ENCODE peak calls at places on chromosomes 11 and 22, in five cellular contexts. P, E, N, I and K are unnamed samples.

GRCh38 chr11:66559141-66559861 is 9.1 kb downstream of the CTSF start:
- DNase-seq in P (peak), E (no peak), N (no peak), I (no peak), K (no peak)

GRCh38 chr11:36069576-36070214 is 125.8 kb downstream of the LDLRAD3 start:
- DNase-seq in P (no peak), E (no peak), N (no peak), I (no peak), K (no peak)

GRCh38 chr11:70661763-70662501 is 263.6 kb downstream of the CTTN start:
- DNase-seq in P (peak), E (peak), N (no peak), I (no peak), K (no peak)

GRCh38 chr22:49502126-49502826 is 325.4 kb downstream of the BRD1 start:
- DNase-seq in P (no peak), E (peak), N (no peak), I (no peak), K (no peak)

GRCh38 chr11:31233425-31233824 is 136.1 kb downstream of the DCDC1 start:
- DNase-seq in P (peak), E (no peak), N (no peak), I (no peak), K (no peak)

GRCh38 chr11:12150831-12151382 is 40.5 kb downstream of the MICAL2 start:
- DNase-seq in P (peak), E (peak), N (no peak), I (no peak), K (no peak)

GRCh38 chr22:44700456-44700855 is 1.5 kb upstream of the PRR5 start:
- DNase-seq in P (no peak), E (no peak), N (no peak), I (no peak), K (no peak)

GRCh38 chr11:106152013-106152412 is 74.6 kb downstream of the AASDHPPT start:
- DNase-seq in P (peak), E (peak), N (no peak), I (no peak), K (no peak)

GRCh38 chr11:64998690-64999431 is 2.1 kb upstream of the BATF2 start:
- DNase-seq in P (no peak), E (no peak), N (no peak), I (no peak), K (no peak)

GRCh38 chr11:59173964-59174663 is 2.2 kb downstream of the DTX4 start:
- DNase-seq in P (peak), E (peak), N (no peak), I (no peak), K (no peak)

GRCh38 chr11:15761235-15761634 is 595.1 kb downstream of the SOX6 start:
- DNase-seq in P (no peak), E (no peak), N (no peak), I (no peak), K (no peak)

GRCh38 chr11:68890490-68891231 is 13.0 kb downstream of the MRPL21 start:
- DNase-seq in P (peak), E (peak), N (peak), I (no peak), K (no peak)

DNA sequence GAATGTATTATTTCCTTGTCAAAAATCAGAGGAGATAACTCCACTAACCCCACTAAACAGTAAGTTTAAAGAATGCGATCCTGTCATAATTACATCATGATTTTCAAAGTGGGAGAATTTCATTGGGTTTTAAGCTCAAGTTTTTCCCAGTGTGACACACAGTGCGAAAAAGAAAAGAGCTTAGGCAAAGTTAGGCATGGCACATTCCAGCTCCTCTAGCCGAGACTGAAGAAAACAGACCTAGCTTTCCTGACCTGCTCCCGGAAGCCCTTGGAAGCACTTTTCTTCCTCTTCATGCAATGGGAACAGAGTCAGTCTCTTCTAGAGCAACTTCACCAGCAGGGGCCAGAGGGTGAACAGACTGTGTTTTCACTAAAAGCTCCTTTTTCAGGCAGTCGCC is 76.6 kb upstream of the AKIP1 start:
- DNase-seq in P (peak), E (peak), N (no peak), I (no peak), K (no peak)
- TF ChIP-seq CTCF in P (no peak), E (no peak), N (no peak), I (no peak), K (no peak)

GRCh38 chr11:104256525-104256924 is 92.6 kb upstream of the PDGFD start:
- DNase-seq in P (peak), E (peak), N (no peak), I (no peak), K (no peak)
- TF ChIP-seq CTCF in P (peak), E (peak), N (no peak), I (peak), K (no peak)

DNA sequence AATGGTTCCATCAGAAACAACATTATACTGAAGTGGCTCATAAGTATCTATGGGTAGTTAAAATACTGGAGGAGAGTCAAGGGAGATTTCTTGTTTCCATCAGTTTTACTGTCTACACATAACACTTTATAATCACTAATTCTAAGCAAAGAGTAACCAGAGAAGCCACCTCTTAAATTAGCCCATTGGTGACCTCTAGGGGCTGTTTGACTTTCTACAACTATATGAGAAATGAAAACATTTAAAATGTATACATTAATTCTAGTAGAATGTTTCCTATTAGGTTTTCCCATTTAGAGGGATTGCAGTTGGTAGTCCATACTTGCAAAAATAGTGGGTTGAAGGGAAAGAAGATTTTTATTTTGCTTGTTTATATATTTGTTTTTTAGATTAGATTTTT is 504.3 kb downstream of the FAM181B start:
- DNase-seq in P (peak), E (no peak), N (no peak), I (no peak), K (no peak)
- TF ChIP-seq CTCF in P (peak), E (peak), N (no peak), I (peak), K (peak)

GRCh38 chr11:117096140-117096972 is 1.9 kb downstream of the SIK3 start:
- DNase-seq in P (no peak), E (no peak), N (no peak), I (no peak), K (no peak)
- TF ChIP-seq CTCF in P (no peak), E (peak), N (no peak), I (no peak), K (no peak)

GRCh38 chr11:45692808-45693453 is 27.5 kb upstream of the CHST1 start:
- DNase-seq in P (no peak), E (no peak), N (no peak), I (no peak), K (no peak)
- TF ChIP-seq CTCF in P (no peak), E (no peak), N (no peak), I (no peak), K (no peak)